ENCODE peak calls at places on chromosomes 16 and 17, in seven cellular contexts. L is T-helper 1 cell; D is mammary epithelial cell; M is activated CD8-positive, alpha-beta memory T cell treated with anti-CD3 and anti-CD28 coated beads for 4 hours; J is pancreas; Z is NCI-H1436; E is type B pancreatic cell. F is an unnamed sample.

GRCh38 chr16:1580256-1580655 is 31.6 kb downstream of the IFT140 start:
- DNase-seq in L (no peak), E (no peak), Z (no peak), D (no peak), J (no peak), M (no peak), F (no peak)

GRCh38 chr16:53821487-53821886 is 117.5 kb downstream of the FTO start:
- DNase-seq in M (no peak), Z (no peak), D (peak; percentile 65), L (no peak), E (no peak), J (no peak), F (no peak)

GRCh38 chr16:90057738-90058173 is 19.4 kb downstream of the PRDM7 start:
- DNase-seq in E (no peak), L (no peak), J (no peak), D (peak; percentile 15), Z (no peak), M (peak; percentile 8), F (no peak)

GRCh38 chr17:16449121-16449570 is 33.8 kb downstream of the TRPV2 start:
- DNase-seq in J (peak; percentile 52), E (no peak), M (no peak), L (no peak), Z (no peak), D (peak; percentile 48), F (no peak)

GRCh38 chr17:75087558-75088453 is at the start of gene SLC16A5:
- DNase-seq in E (peak; percentile 85), Z (no peak), M (no peak), L (no peak), D (peak; percentile 50), J (no peak), F (peak; percentile 54)

GRCh38 chr17:4703330-4703691 is 626 bp downstream of the PELP1 start:
- DNase-seq in Z (no peak), M (no peak), L (no peak), E (no peak), D (no peak), J (no peak), F (no peak)

GRCh38 chr17:17027442-17028058 is 14.7 kb upstream of the MPRIP start:
- DNase-seq in D (no peak), M (no peak), L (no peak), Z (no peak), E (no peak), J (no peak), F (no peak)

GRCh38 chr17:76123749-76124581 is 17.1 kb downstream of the FOXJ1 start:
- DNase-seq in E (no peak), D (no peak), L (no peak), J (no peak), M (no peak), Z (no peak), F (no peak)

GRCh38 chr17:66661411-66661843 is 173.5 kb upstream of the CACNG5 start:
- DNase-seq in J (no peak), D (peak; percentile 89), E (no peak), M (no peak), L (no peak), Z (no peak), F (no peak)

GRCh38 chr17:3974980-3975379 is 10.7 kb upstream of the ATP2A3 start:
- DNase-seq in Z (no peak), M (no peak), D (no peak), L (no peak), J (peak; percentile 19), E (no peak), F (no peak)

GRCh38 chr16:6035161-6035560 is 937.6 kb upstream of the EEF2KMT start:
- DNase-seq in Z (no peak), J (no peak), L (no peak), D (no peak), E (no peak), M (no peak), F (no peak)

F was measured in activated CD8-positive, alpha-beta T cell treated with anti-CD3 and anti-CD28 coated beads, Interleukin-2, amount 10 ng/mL, durations not matched to agents 7 days and 5 days.